ENCODE peak calls at places on chromosomes 2 and 18, in four cellular contexts. H, G, S and V are unnamed samples.

GRCh38 chr18:43590182-43590903 is 313.1 kb upstream of the SYT4 start:
- DNase-seq in S (no peak), H (no peak), G (peak; percentile 7), V (peak; percentile 70)

GRCh38 chr2:145138626-145139025 is 618.7 kb upstream of the ZEB2 start:
- DNase-seq in G (no peak), S (no peak), H (no peak), V (no peak)

GRCh38 chr18:58076052-58076451 is 32.0 kb downstream of the NEDD4L start:
- DNase-seq in S (no peak), H (no peak), G (no peak), V (no peak)

GRCh38 chr18:48752928-48753327 is 197.8 kb downstream of the SMAD7 start:
- DNase-seq in S (no peak), G (no peak), H (no peak), V (no peak)

GRCh38 chr2:156405586-156405985 is 30.6 kb upstream of the GPD2 start:
- DNase-seq in G (no peak), H (no peak), S (no peak), V (no peak)

GRCh38 chr2:3480352-3481010 is 38.9 kb downstream of the ADI1 start:
- DNase-seq in S (no peak), G (no peak), H (no peak), V (no peak)

GRCh38 chr2:44016282-44016681 is 20.5 kb upstream of the LRPPRC start:
- DNase-seq in S (peak; percentile 19), H (no peak), G (peak; percentile 33), V (peak; percentile 39)

GRCh38 chr18:59547691-59548182 is 149.5 kb downstream of the CCBE1 start:
- DNase-seq in H (no peak), S (no peak), G (no peak), V (no peak)

GRCh38 chr18:58682429-58683069 is 11.3 kb downstream of the MALT1 start:
- DNase-seq in S (peak; percentile 46), G (peak; percentile 42), H (peak; percentile 41), V (peak; percentile 48)

GRCh38 chr2:233059547-233059796 is 670 bp upstream of the INPP5D start:
- DNase-seq in S (no peak), G (peak; percentile 18), H (no peak), V (no peak)

GRCh38 chr2:122300758-122301157 is 545.3 kb downstream of the TSN start:
- DNase-seq in S (no peak), G (no peak), H (no peak), V (no peak)

GRCh38 chr2:205130111-205130829 is 552.0 kb upstream of the NRP2 start:
- DNase-seq in G (no peak), S (no peak), H (no peak), V (no peak)
- TF ChIP-seq CTCF in G (no peak), S (no peak), H (peak; percentile 16), V (no peak)

GRCh38 chr2:63765117-63765516 is 76.6 kb upstream of the UGP2 start:
- DNase-seq in G (no peak), H (no peak), S (no peak), V (no peak)
- H3K4me3 ChIP-seq in G (no peak overlapping the region), H (no peak overlapping the region), S (no peak overlapping the region), V (no peak overlapping the region)

GRCh38 chr2:54176577-54176976 is 61.2 kb downstream of the ACYP2 start:
- DNase-seq in H (peak; percentile 60), G (peak; percentile 37), S (peak; percentile 50), V (peak; percentile 43)
- TF ChIP-seq CTCF in H (peak; percentile 59), G (peak; percentile 67), S (peak; percentile 20), V (peak; percentile 19)

DNA sequence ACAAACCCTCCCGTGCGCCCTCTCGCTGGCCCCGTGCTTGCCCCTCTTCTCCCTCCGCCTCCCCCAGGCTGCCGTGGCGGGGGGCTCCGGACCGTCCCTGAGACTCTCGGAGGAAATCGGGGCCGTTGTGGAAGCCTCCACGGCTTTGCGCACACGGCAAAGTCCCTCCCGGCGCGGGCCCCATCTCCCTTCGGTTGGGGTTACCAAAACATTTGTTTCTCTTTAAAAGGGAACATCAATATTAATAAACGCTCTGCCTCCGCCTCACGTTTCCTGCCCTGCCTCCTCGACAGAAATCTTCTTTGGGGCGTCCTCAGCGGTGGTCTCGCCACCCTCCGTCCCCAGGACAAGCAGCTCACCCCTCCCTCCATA is 3.8 kb downstream of the PAX3 start:
- DNase-seq in G (no peak), S (no peak), H (no peak), V (no peak)
- H3K4me3 ChIP-seq in G (peak overlapping the region; percentile 9), S (peak overlapping the region; percentile 44), H (no peak overlapping the region), V (no peak overlapping the region)

DNA sequence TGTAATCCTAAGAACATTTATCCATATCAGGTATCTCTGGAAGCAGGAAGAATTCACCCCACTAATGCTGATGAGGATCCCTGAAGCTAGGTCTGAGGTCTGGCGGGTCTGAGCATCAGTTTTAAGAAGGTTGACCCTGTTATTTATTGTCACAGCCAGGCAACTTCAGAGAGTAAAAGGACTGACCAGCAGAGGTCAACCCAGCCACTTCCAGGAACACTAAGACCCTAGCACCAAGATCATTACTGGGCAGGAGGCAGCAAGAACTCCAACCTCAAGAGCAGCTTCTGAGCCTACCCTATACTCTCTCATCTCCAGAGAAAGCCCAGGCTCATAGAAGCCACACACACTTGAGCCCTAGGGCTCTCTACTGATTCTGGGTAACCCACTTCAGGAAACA is 901.4 kb downstream of the DCDC2C start:
- DNase-seq in S (no peak), H (no peak), G (no peak), V (no peak)
- TF ChIP-seq CTCF in S (no peak), H (no peak), G (no peak), V (no peak)

GRCh38 chr2:231679906-231680283 is 28.4 kb upstream of the PTMA start:
- DNase-seq in H (no peak), S (no peak), G (no peak), V (no peak)
- H3K4me3 ChIP-seq in H (no peak overlapping the region), S (no peak overlapping the region), G (no peak overlapping the region), V (peak overlapping the region; percentile 45)

DNA sequence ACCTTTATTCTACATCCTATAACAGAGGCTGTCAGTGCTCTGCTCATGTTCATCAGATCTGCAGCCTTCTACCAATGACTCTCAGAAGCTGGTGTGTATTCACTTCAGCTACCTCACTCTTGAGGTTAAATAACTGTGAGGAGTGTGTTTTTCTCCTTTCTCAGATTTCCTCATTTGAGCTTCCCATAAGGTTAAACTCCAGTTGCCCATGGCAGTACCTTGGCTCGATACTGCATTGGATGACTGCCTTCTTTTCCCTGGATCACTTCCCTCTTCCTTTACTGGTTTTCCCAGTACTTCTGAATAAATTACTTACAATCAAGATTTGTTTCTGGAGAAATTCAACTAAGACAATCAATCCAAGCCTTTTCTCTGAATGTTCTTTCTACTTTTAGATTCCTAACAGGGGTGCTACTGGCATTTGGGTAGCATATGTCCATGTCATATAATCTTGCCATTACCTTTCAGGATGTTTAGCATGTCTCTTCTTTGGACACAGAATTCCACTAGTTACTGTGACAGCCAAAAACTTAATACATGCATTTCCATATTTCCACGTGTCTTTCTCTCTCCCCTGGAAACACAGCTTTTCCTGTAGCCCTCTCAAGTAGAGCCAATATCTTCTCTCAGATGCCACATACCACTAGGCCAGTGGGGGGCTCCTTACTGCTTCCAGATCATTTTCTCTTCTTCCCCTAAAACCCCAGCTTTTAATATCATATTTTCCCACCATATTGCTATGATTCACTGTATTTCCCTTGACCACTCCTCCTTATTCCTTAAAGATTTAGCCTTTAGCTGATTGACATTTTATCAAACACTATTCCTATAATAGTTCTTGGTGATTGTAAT is 15.0 kb upstream of the SPOPL start:
- DNase-seq in H (no peak), S (no peak), G (no peak), V (no peak)
- TF ChIP-seq CTCF in H (no peak), S (no peak), G (no peak), V (no peak)